ENCODE peak calls at places on chromosomes 11 and 22, in nine cellular contexts. K, R, O, A, N, B, V, C and P are unnamed samples.

GRCh38 chr11:128704517-128704916 is 10.6 kb downstream of the FLI1 start:
- DNase-seq in V (no peak), N (no peak), B (no peak), C (no peak), A (no peak), O (no peak), R (no peak), K (no peak), P (no peak)

GRCh38 chr11:1162498-1163311 is 5.0 kb downstream of the MUC5AC start:
- DNase-seq in V (no peak), A (peak), K (no peak), R (no peak), N (no peak), O (no peak), B (no peak), C (no peak), P (peak)

GRCh38 chr11:105611414-105611813 is 1.5 kb downstream of the GRIA4 start:
- DNase-seq in O (no peak), B (no peak), R (no peak), V (no peak), C (no peak), N (peak), K (peak), A (no peak), P (no peak)

GRCh38 chr11:65083134-65083833 is 556 bp downstream of the CDCA5 start:
- DNase-seq in R (no peak), N (no peak), O (no peak), V (no peak), K (no peak), C (no peak), B (peak), A (no peak), P (no peak)

GRCh38 chr22:33909075-33909458 is 11.2 kb downstream of the LARGE1 start:
- DNase-seq in A (no peak), C (no peak), O (no peak), R (peak), V (no peak), N (no peak), K (no peak), B (no peak), P (no peak)

GRCh38 chr11:101775033-101775432 is 139.8 kb upstream of the CEP126 start:
- DNase-seq in A (no peak), O (no peak), V (no peak), N (no peak), R (no peak), C (no peak), K (no peak), B (no peak), P (no peak)

GRCh38 chr22:46068908-46069481 is 81.3 kb upstream of the PPARA start:
- DNase-seq in K (peak), B (no peak), R (peak), O (no peak), V (peak), A (peak), N (no peak), C (no peak), P (no peak)

GRCh38 chr22:41910599-41911291 is 4.1 kb downstream of the SHISA8 start:
- DNase-seq in O (no peak), C (no peak), B (peak), K (peak), R (peak), V (peak), A (peak), N (peak), P (peak)

GRCh38 chr11:68042219-68043028 is 3.6 kb downstream of the TCIRG1 start:
- DNase-seq in R (no peak), N (no peak), B (no peak), K (no peak), C (no peak), V (no peak), O (no peak), A (no peak), P (peak)

GRCh38 chr11:92886243-92886905 is 83.1 kb upstream of the MTNR1B start:
- DNase-seq in C (no peak), A (no peak), N (peak), O (no peak), B (peak), K (peak), V (peak), R (peak), P (no peak)